ENCODE peak calls at places on chromosome 4, in six cellular contexts. One of them, this sample, is unnamed.

GRCh38 chr4:167774646-167775045 is 317.7 kb upstream of the ANXA10 start:
- DNase-seq in suprapubic skin: no peak
- DNase-seq in fibroblast of lung: no peak
- DNase-seq in ascending aorta: no peak
- DNase-seq in mesenchymal stem cell: no peak
- DNase-seq in left ventricle myocardium inferior: no peak
- DNase-seq in this sample: no peak

GRCh38 chr4:163693211-163693610 is 198.7 kb downstream of the TMA16 start:
- DNase-seq in mesenchymal stem cell: peak
- DNase-seq in left ventricle myocardium inferior: no peak
- DNase-seq in fibroblast of lung: peak
- DNase-seq in ascending aorta: no peak
- DNase-seq in suprapubic skin: no peak
- DNase-seq in this sample: no peak

GRCh38 chr4:54109226-54110018 is 9.5 kb downstream of the GSX2 start:
- DNase-seq in left ventricle myocardium inferior: no peak
- DNase-seq in ascending aorta: no peak
- DNase-seq in fibroblast of lung: no peak
- DNase-seq in mesenchymal stem cell: no peak
- DNase-seq in suprapubic skin: no peak
- DNase-seq in this sample: no peak

GRCh38 chr4:72216539-72217277 is 184.9 kb downstream of the NPFFR2 start:
- DNase-seq in mesenchymal stem cell: no peak
- DNase-seq in suprapubic skin: no peak
- DNase-seq in left ventricle myocardium inferior: no peak
- DNase-seq in fibroblast of lung: no peak
- DNase-seq in ascending aorta: no peak
- DNase-seq in this sample: no peak

GRCh38 chr4:13160906-13161305 is 323.2 kb downstream of the RAB28 start:
- DNase-seq in fibroblast of lung: peak
- DNase-seq in suprapubic skin: no peak
- DNase-seq in left ventricle myocardium inferior: no peak
- DNase-seq in mesenchymal stem cell: no peak
- DNase-seq in ascending aorta: no peak
- DNase-seq in this sample: no peak

GRCh38 chr4:11765849-11766453 is 337.3 kb upstream of the HS3ST1 start:
- DNase-seq in ascending aorta: no peak
- DNase-seq in left ventricle myocardium inferior: no peak
- DNase-seq in mesenchymal stem cell: peak
- DNase-seq in suprapubic skin: no peak
- DNase-seq in fibroblast of lung: peak
- DNase-seq in this sample: peak

GRCh38 chr4:107902715-107903114 is 28.6 kb upstream of the CYP2U1 start:
- DNase-seq in left ventricle myocardium inferior: no peak
- DNase-seq in fibroblast of lung: no peak
- DNase-seq in suprapubic skin: no peak
- DNase-seq in mesenchymal stem cell: no peak
- DNase-seq in ascending aorta: no peak
- DNase-seq in this sample: no peak

GRCh38 chr4:154152546-154152945 is 339.1 kb downstream of the DCHS2 start:
- DNase-seq in fibroblast of lung: no peak
- DNase-seq in left ventricle myocardium inferior: no peak
- DNase-seq in suprapubic skin: no peak
- DNase-seq in ascending aorta: no peak
- DNase-seq in mesenchymal stem cell: no peak
- DNase-seq in this sample: no peak

GRCh38 chr4:99529218-99529617 is 18.4 kb downstream of the C4orf17 start:
- DNase-seq in suprapubic skin: no peak
- DNase-seq in fibroblast of lung: peak
- DNase-seq in mesenchymal stem cell: no peak
- DNase-seq in ascending aorta: no peak
- DNase-seq in left ventricle myocardium inferior: no peak
- DNase-seq in this sample: no peak

GRCh38 chr4:82905205-82905604 is 4.7 kb downstream of the THAP9 start:
- DNase-seq in ascending aorta: no peak
- DNase-seq in left ventricle myocardium inferior: no peak
- DNase-seq in suprapubic skin: no peak
- DNase-seq in fibroblast of lung: no peak
- DNase-seq in mesenchymal stem cell: peak
- DNase-seq in this sample: no peak

GRCh38 chr4:43348591-43348990 is 456.1 kb downstream of the GRXCR1 start:
- DNase-seq in suprapubic skin: no peak
- DNase-seq in ascending aorta: no peak
- DNase-seq in fibroblast of lung: no peak
- DNase-seq in left ventricle myocardium inferior: no peak
- DNase-seq in mesenchymal stem cell: no peak
- DNase-seq in this sample: no peak

GRCh38 chr4:186827542-186827887 is 103.9 kb upstream of the FAT1 start:
- DNase-seq in fibroblast of lung: no peak
- DNase-seq in left ventricle myocardium inferior: no peak
- DNase-seq in suprapubic skin: no peak
- DNase-seq in ascending aorta: no peak
- DNase-seq in mesenchymal stem cell: no peak
- DNase-seq in this sample: no peak

GRCh38 chr4:22688236-22688635 is 4.5 kb upstream of the GBA3 start:
- DNase-seq in suprapubic skin: no peak
- DNase-seq in mesenchymal stem cell: no peak
- DNase-seq in left ventricle myocardium inferior: no peak
- DNase-seq in fibroblast of lung: no peak
- DNase-seq in ascending aorta: no peak
- DNase-seq in this sample: no peak

GRCh38 chr4:169270810-169271691 is at the start of gene SH3RF1:
- DNase-seq in ascending aorta: peak
- DNase-seq in left ventricle myocardium inferior: peak
- DNase-seq in mesenchymal stem cell: peak
- DNase-seq in fibroblast of lung: peak
- DNase-seq in suprapubic skin: peak
- DNase-seq in this sample: no peak

GRCh38 chr4:126458993-126459392 is 1144.2 kb downstream of the FAT4 start:
- DNase-seq in ascending aorta: no peak
- DNase-seq in left ventricle myocardium inferior: no peak
- DNase-seq in fibroblast of lung: peak
- DNase-seq in mesenchymal stem cell: no peak
- DNase-seq in suprapubic skin: no peak
- DNase-seq in this sample: no peak

GRCh38 chr4:15089979-15090378 is 87.7 kb downstream of the CPEB2 start:
- DNase-seq in left ventricle myocardium inferior: no peak
- DNase-seq in fibroblast of lung: no peak
- DNase-seq in mesenchymal stem cell: no peak
- DNase-seq in suprapubic skin: no peak
- DNase-seq in ascending aorta: no peak
- DNase-seq in this sample: no peak

GRCh38 chr4:185471235-185472062 is at the start of gene CCDC110:
- DNase-seq in fibroblast of lung: peak
- DNase-seq in mesenchymal stem cell: peak
- DNase-seq in suprapubic skin: peak
- DNase-seq in ascending aorta: peak
- DNase-seq in left ventricle myocardium inferior: peak
- DNase-seq in this sample: no peak

GRCh38 chr4:39591290-39591689 is 47.4 kb downstream of the SMIM14 start:
- DNase-seq in fibroblast of lung: peak
- DNase-seq in mesenchymal stem cell: no peak
- DNase-seq in left ventricle myocardium inferior: no peak
- DNase-seq in ascending aorta: no peak
- DNase-seq in suprapubic skin: no peak
- DNase-seq in this sample: no peak

GRCh38 chr4:188971125-188971524 is 831.9 kb downstream of the TRIML1 start:
- DNase-seq in suprapubic skin: no peak
- DNase-seq in left ventricle myocardium inferior: no peak
- DNase-seq in mesenchymal stem cell: no peak
- DNase-seq in fibroblast of lung: peak
- DNase-seq in ascending aorta: no peak
- DNase-seq in this sample: no peak

GRCh38 chr4:128574706-128575105 is 234.8 kb upstream of the JADE1 start:
- DNase-seq in suprapubic skin: peak
- DNase-seq in ascending aorta: peak
- DNase-seq in mesenchymal stem cell: no peak
- DNase-seq in fibroblast of lung: peak
- DNase-seq in left ventricle myocardium inferior: peak
- DNase-seq in this sample: peak

GRCh38 chr4:170853422-170854021 is 763.8 kb upstream of the AADAT start:
- DNase-seq in left ventricle myocardium inferior: peak
- DNase-seq in mesenchymal stem cell: peak
- DNase-seq in suprapubic skin: no peak
- DNase-seq in ascending aorta: peak
- DNase-seq in fibroblast of lung: no peak
- DNase-seq in this sample: peak

GRCh38 chr4:102687373-102687981 is 73.3 kb downstream of the MANBA start:
- DNase-seq in left ventricle myocardium inferior: no peak
- DNase-seq in suprapubic skin: no peak
- DNase-seq in mesenchymal stem cell: peak
- DNase-seq in fibroblast of lung: no peak
- DNase-seq in ascending aorta: no peak
- DNase-seq in this sample: no peak

GRCh38 chr4:152534541-152535231 is 1.2 kb downstream of the FBXW7 start:
- DNase-seq in mesenchymal stem cell: peak
- DNase-seq in ascending aorta: peak
- DNase-seq in fibroblast of lung: peak
- DNase-seq in left ventricle myocardium inferior: peak
- DNase-seq in suprapubic skin: peak
- DNase-seq in this sample: no peak

GRCh38 chr4:26509681-26510333 is 19.5 kb upstream of the CCKAR start:
- DNase-seq in mesenchymal stem cell: no peak
- DNase-seq in fibroblast of lung: no peak
- DNase-seq in suprapubic skin: no peak
- DNase-seq in ascending aorta: no peak
- DNase-seq in left ventricle myocardium inferior: no peak
- DNase-seq in this sample: no peak

GRCh38 chr4:108166441-108167315 is 2.1 kb downstream of the LEF1 start:
- DNase-seq in mesenchymal stem cell: peak
- DNase-seq in suprapubic skin: no peak
- DNase-seq in left ventricle myocardium inferior: no peak
- DNase-seq in fibroblast of lung: peak
- DNase-seq in ascending aorta: no peak
- DNase-seq in this sample: no peak

GRCh38 chr4:88823058-88823919 is 125.7 kb upstream of the NAP1L5 start:
- DNase-seq in left ventricle myocardium inferior: peak
- DNase-seq in fibroblast of lung: peak
- DNase-seq in suprapubic skin: peak
- DNase-seq in ascending aorta: peak
- DNase-seq in mesenchymal stem cell: peak
- DNase-seq in this sample: peak

GRCh38 chr4:88820723-88821368 is 123.2 kb upstream of the NAP1L5 start:
- DNase-seq in left ventricle myocardium inferior: no peak
- DNase-seq in ascending aorta: no peak
- DNase-seq in mesenchymal stem cell: no peak
- DNase-seq in suprapubic skin: no peak
- DNase-seq in fibroblast of lung: no peak
- DNase-seq in this sample: no peak

GRCh38 chr4:88818650-88819470 is 121.2 kb upstream of the NAP1L5 start:
- DNase-seq in ascending aorta: no peak
- DNase-seq in mesenchymal stem cell: peak
- DNase-seq in suprapubic skin: no peak
- DNase-seq in left ventricle myocardium inferior: no peak
- DNase-seq in fibroblast of lung: peak
- DNase-seq in this sample: peak

GRCh38 chr4:88817740-88818139 is 120.1 kb upstream of the NAP1L5 start:
- DNase-seq in left ventricle myocardium inferior: no peak
- DNase-seq in fibroblast of lung: no peak
- DNase-seq in ascending aorta: no peak
- DNase-seq in suprapubic skin: no peak
- DNase-seq in mesenchymal stem cell: no peak
- DNase-seq in this sample: no peak

GRCh38 chr4:88822034-88822433 is 124.4 kb upstream of the NAP1L5 start:
- DNase-seq in suprapubic skin: no peak
- DNase-seq in fibroblast of lung: no peak
- DNase-seq in mesenchymal stem cell: no peak
- DNase-seq in left ventricle myocardium inferior: no peak
- DNase-seq in ascending aorta: no peak
- DNase-seq in this sample: no peak
- H3K4me3 ChIP-seq in suprapubic skin: peak
- H3K4me3 ChIP-seq in fibroblast of lung: peak
- H3K4me3 ChIP-seq in mesenchymal stem cell: no peak
- H3K4me3 ChIP-seq in left ventricle myocardium inferior: peak
- H3K4me3 ChIP-seq in ascending aorta: peak
- H3K4me3 ChIP-seq in this sample: no peak

GRCh38 chr4:8368998-8369397 is 71.5 kb downstream of the ACOX3 start:
- DNase-seq in ascending aorta: no peak
- DNase-seq in mesenchymal stem cell: no peak
- DNase-seq in left ventricle myocardium inferior: no peak
- DNase-seq in suprapubic skin: no peak
- DNase-seq in fibroblast of lung: no peak
- DNase-seq in this sample: no peak
- H3K27ac ChIP-seq in ascending aorta: no peak
- H3K27ac ChIP-seq in mesenchymal stem cell: no peak
- H3K27ac ChIP-seq in left ventricle myocardium inferior: no peak
- H3K27ac ChIP-seq in suprapubic skin: no peak
- H3K27ac ChIP-seq in fibroblast of lung: no peak
- H3K27ac ChIP-seq in this sample: no peak

DNA sequence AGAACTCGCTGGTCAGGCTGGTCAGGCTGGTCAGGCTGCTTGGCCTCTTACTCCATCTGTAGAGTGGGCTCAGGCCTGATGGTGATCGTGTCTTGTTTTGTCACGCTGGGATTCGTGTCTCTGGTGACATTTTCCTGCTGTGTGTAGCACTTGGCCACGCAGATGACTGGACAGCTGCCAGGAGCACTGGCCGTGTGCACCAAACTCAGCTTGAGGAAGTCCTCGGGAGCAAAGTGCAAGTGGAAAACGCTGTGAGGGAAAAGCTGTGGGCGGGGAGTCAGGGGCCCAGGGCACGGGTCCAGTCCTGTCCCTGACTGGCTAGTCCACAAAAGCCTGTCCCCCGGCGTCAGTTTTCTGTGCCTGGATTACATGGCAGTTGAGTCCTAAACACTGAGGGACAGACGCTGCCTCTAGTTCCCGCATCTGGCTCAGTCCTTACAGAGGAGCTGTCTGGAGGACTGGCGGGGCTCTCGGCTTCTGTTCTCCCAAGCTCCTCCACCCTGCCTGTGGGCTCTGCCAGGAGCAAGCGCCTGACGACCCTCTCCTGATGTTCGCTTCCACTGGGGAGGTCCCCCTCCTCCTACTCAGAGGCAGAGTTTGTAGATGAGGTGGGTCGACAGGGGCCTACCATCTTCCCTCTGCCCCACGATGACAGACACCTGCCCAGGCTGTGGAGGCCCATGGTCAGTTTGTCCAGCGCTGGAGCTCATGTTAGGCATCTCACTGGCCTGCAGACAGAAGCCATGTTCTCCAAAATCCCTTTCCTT is 35.9 kb upstream of the GRPEL1 start:
- DNase-seq in ascending aorta: peak
- DNase-seq in fibroblast of lung: no peak
- DNase-seq in mesenchymal stem cell: peak
- DNase-seq in suprapubic skin: no peak
- DNase-seq in left ventricle myocardium inferior: peak
- DNase-seq in this sample: no peak
- H3K4me3 ChIP-seq in ascending aorta: peak
- H3K4me3 ChIP-seq in fibroblast of lung: peak
- H3K4me3 ChIP-seq in mesenchymal stem cell: no peak
- H3K4me3 ChIP-seq in suprapubic skin: peak
- H3K4me3 ChIP-seq in left ventricle myocardium inferior: peak
- H3K4me3 ChIP-seq in this sample: peak

DNA sequence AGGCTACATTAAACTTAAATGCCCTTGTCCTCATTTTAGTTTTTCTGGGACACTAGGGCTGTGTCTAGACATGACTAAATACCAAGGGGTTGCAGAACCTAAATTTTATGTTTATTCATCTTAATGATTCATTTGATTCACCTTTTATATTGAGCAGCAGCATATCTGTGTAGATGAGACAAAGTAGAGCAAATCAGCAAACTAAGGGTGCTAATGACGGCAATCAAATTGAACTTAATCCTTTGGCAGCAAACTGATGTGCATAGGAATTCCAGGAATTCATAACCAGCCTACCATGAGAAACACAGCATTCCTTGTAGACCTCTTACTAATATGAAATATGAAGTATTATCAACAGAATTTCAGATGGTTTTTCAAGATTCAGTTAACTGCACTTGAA is 25.1 kb downstream of the EPHA5 start:
- DNase-seq in left ventricle myocardium inferior: no peak
- DNase-seq in fibroblast of lung: no peak
- DNase-seq in mesenchymal stem cell: no peak
- DNase-seq in suprapubic skin: no peak
- DNase-seq in ascending aorta: no peak
- DNase-seq in this sample: no peak
- H3K27ac ChIP-seq in left ventricle myocardium inferior: no peak
- H3K27ac ChIP-seq in fibroblast of lung: no peak
- H3K27ac ChIP-seq in mesenchymal stem cell: no peak
- H3K27ac ChIP-seq in suprapubic skin: no peak
- H3K27ac ChIP-seq in ascending aorta: no peak
- H3K27ac ChIP-seq in this sample: no peak